ENCODE peak calls at places on chromosomes 7 and 10, in nine cellular contexts. X is transverse colon, G is A549, R is stomach, U is suprapubic skin, P is ovary, T is sigmoid colon, O is esophagus muscularis mucosa, B is upper lobe of left lung. E is an unnamed sample.

GRCh38 chr7:133386204-133386603 is 133.3 kb downstream of the EXOC4 start:
- DNase-seq in X (no peak), G (no peak), R (no peak), U (no peak), P (no peak), T (no peak), O (no peak), B (no peak), E (no peak)

GRCh38 chr7:44646176-44646920 is 39.9 kb downstream of the OGDH start:
- DNase-seq in X (no peak), G (no peak), R (no peak), U (no peak), P (no peak), T (no peak), O (no peak), B (no peak), E (no peak)

GRCh38 chr10:60281792-60282353 is 107.8 kb downstream of the ANK3 start:
- DNase-seq in X (no peak), G (no peak), R (no peak), U (no peak), P (no peak), T (no peak), O (no peak), B (no peak), E (no peak)

GRCh38 chr10:62307635-62308034 is 39.0 kb upstream of the RTKN2 start:
- DNase-seq in X (no peak), G (no peak), R (no peak), U (no peak), P (no peak), T (no peak), O (no peak), B (no peak), E (no peak)

GRCh38 chr7:131372554-131372953 is 44.9 kb downstream of the MKLN1 start:
- DNase-seq in X (no peak), G (no peak), R (no peak), U (no peak), P (no peak), T (no peak), O (no peak), B (no peak), E (no peak)

GRCh38 chr7:110875346-110875745 is 215.6 kb upstream of the LRRN3 start:
- DNase-seq in X (no peak), G (no peak), R (no peak), U (no peak), P (no peak), T (no peak), O (no peak), B (no peak), E (no peak)

GRCh38 chr10:33521062-33521461 is 186.6 kb upstream of the NRP1 start:
- DNase-seq in X (no peak), G (no peak), R (no peak), U (no peak), P (no peak), T (no peak), O (no peak), B (no peak), E (no peak)

GRCh38 chr7:39746162-39746782 is 122.9 kb downstream of the RALA start:
- DNase-seq in X (peak), G (peak), R (peak), U (peak), P (peak), T (peak), O (no peak), B (no peak), E (peak)

GRCh38 chr7:105429746-105430612 is 41.3 kb upstream of the SRPK2 start:
- DNase-seq in X (peak), G (peak), R (peak), U (no peak), P (peak), T (no peak), O (no peak), B (no peak), E (peak)

GRCh38 chr10:101292194-101293006 is 61.6 kb upstream of the BTRC start:
- DNase-seq in X (no peak), G (no peak), R (no peak), U (no peak), P (no peak), T (no peak), O (no peak), B (peak), E (no peak)

GRCh38 chr10:29370612-29371092 is 81.8 kb downstream of the LYZL1 start:
- DNase-seq in X (no peak), G (no peak), R (no peak), U (no peak), P (no peak), T (no peak), O (no peak), B (no peak), E (no peak)

GRCh38 chr7:44530990-44531389 is 10.1 kb downstream of the NPC1L1 start:
- DNase-seq in X (no peak), G (no peak), R (peak), U (no peak), P (no peak), T (no peak), O (no peak), B (no peak), E (no peak)

GRCh38 chr10:131786756-131787605 is 113.8 kb upstream of the PPP2R2D start:
- DNase-seq in X (no peak), G (peak), R (peak), U (no peak), P (peak), T (no peak), O (no peak), B (no peak), E (peak)

GRCh38 chr10:101716891-101717659 is 22.1 kb upstream of the FBXW4 start:
- DNase-seq in X (no peak), G (no peak), R (no peak), U (no peak), P (no peak), T (no peak), O (no peak), B (no peak), E (no peak)

GRCh38 chr7:27459021-27459728 is 203.5 kb downstream of the HIBADH start:
- DNase-seq in X (no peak), G (no peak), R (no peak), U (peak), P (no peak), T (peak), O (no peak), B (no peak), E (peak)

GRCh38 chr7:56023500-56023899 is 27.7 kb downstream of the PSPH start:
- DNase-seq in X (no peak), G (no peak), R (no peak), U (no peak), P (no peak), T (no peak), O (no peak), B (no peak), E (no peak)

GRCh38 chr7:21169667-21170605 is 257.9 kb upstream of the SP4 start:
- DNase-seq in X (no peak), G (no peak), R (no peak), U (no peak), P (no peak), T (no peak), O (no peak), B (no peak), E (no peak)

GRCh38 chr7:117004899-117005298 is 51.6 kb downstream of the ST7 start:
- DNase-seq in X (no peak), G (no peak), R (no peak), U (no peak), P (no peak), T (no peak), O (no peak), B (no peak), E (no peak)

GRCh38 chr7:113742377-113742776 is 176.4 kb downstream of the PPP1R3A start:
- DNase-seq in X (no peak), G (no peak), R (no peak), U (no peak), P (no peak), T (no peak), O (no peak), B (no peak), E (no peak)
- H3K4me3 ChIP-seq in X (no peak), G (no peak), R (no peak), U (no peak), P (no peak), T (no peak), O (no peak), B (no peak), E (no peak)

DNA sequence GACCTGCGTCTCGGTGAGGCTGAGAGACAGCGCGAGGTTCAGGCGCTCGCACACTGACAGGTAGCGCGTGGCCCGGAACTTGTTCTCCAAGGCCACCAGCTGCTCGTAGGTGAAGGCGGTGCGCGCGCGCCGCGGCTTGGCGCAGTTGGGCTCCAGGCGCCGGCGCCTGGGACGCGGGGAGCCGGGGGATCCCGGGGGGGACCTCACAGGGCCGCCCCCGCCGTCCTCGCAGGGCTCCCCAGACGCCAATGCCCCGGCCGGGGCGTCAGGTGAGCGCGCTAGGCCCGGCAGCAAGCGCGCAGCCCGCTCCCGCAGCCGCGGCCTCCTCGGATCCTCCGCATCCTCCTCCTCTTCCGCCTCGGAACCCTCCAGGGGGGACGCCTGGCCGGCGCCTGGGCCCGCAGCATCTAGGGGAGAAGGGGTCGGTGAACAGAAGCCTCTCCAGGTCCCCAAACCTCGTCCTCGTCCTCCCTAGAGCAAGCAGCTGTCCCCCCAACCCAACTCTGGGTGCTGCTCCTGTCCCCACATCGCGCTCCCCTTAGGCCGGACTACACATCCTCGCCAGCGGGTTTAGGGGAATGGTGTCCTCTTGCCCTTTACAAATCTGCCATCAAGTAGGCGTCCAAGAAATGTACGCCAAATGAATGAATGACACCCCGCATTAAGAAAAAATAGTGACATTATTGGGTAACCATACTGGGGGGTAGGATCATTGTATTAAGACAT is 1.9 kb downstream of the NKX1-2 start:
- DNase-seq in X (no peak), G (no peak), R (no peak), U (no peak), P (no peak), T (no peak), O (no peak), B (peak), E (no peak)
- TF ChIP-seq EP300 in X (no peak), G (no peak), R (no peak), U (no peak), P (no peak), T (no peak), O (no peak), B (no peak), E (no peak)

DNA sequence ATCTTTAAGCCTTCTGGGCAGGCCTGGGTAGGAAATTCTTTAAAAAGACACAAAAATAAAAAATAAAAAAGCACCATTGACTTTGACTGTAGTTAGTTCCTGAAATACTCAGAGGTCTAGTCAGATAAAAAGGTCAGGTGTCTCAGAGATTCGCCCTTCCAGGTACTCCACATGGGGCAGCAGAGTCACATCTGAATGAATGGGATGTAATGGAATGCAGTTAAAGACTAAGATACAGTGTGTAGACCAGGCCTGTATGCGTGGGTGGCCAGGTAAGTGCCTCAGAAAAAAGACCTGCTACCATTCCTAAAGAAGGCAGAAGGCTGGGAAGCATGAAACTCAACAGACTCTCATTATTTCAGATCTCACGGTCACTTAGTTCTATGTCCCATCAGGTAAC is 68.6 kb upstream of the SEM1 start:
- DNase-seq in X (no peak), G (no peak), R (no peak), U (no peak), P (no peak), T (no peak), O (no peak), B (no peak), E (no peak)
- TF ChIP-seq CTCF in X (no peak), G (no peak), R (no peak), U (no peak), P (no peak), T (no peak), O (no peak), B (no peak), E (no peak)

GRCh38 chr10:117168135-117168674 is 29.1 kb upstream of the KCNK18 start:
- DNase-seq in X (peak), G (peak), R (peak), U (peak), P (no peak), T (peak), O (no peak), B (peak), E (no peak)
- H3K4me3 ChIP-seq in X (no peak), G (peak), R (peak), U (peak), P (no peak), T (peak), O (peak), B (peak), E (peak)

DNA sequence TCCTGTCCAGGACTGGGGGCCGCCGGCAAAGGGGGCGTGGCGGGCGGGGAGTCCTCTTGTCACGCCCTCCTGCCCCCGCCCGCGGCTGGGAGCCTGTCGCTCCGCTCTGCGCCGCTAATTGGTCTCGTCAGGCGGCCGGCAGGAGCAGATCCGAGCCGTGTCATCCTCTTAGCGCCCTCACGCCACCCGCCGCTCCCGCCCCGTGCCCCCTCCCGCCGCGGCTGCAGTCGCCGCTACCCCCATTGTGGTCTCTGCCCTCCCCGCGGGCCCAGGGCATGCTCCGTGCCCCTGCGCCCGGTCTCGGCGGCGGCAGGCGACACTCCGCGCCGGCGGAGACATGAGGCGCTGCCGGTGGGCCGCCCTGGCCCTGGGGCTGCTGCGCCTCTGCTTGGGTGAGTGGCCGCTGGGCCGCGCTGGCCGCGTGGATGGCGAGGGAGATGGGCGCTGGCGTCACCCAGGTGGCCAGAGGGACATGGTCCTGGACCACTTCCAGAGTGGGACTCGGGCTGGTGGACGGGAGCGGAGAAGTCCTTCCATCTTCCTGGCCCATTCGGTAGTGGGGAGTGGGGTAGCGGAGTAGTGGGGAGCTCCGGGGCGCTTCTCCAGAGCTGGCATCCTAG is at the start of gene CDHR1:
- DNase-seq in X (peak), G (no peak), R (no peak), U (peak), P (no peak), T (peak), O (no peak), B (peak), E (no peak)
- TF ChIP-seq EP300 in X (no peak), G (no peak), R (no peak), U (no peak), P (no peak), T (no peak), O (no peak), B (no peak), E (no peak)

DNA sequence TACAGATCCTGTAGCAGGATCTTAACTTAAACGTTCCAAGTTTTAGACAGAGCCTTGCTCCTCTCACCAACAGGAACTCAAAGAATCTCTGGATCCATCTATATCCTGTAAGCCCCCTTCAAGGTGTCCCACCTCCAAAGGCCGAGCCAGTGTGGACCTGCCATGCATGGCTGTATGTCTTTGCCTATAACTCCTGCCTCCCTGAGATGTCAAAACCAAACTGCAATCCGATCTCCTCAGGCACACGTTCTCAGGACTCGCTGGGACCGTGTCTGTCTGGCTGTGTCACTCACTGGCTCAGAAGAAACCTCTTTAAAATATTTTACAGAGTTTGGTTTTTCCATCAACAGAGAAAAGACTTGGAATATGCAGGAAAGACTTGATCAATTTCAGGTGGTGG is 51.4 kb upstream of the FAM20C start:
- DNase-seq in X (no peak), G (no peak), R (no peak), U (no peak), P (no peak), T (no peak), O (no peak), B (no peak), E (no peak)
- TF ChIP-seq CTCF in X (no peak), G (no peak), R (no peak), U (no peak), P (no peak), T (no peak), O (no peak), B (no peak), E (no peak)

DNA sequence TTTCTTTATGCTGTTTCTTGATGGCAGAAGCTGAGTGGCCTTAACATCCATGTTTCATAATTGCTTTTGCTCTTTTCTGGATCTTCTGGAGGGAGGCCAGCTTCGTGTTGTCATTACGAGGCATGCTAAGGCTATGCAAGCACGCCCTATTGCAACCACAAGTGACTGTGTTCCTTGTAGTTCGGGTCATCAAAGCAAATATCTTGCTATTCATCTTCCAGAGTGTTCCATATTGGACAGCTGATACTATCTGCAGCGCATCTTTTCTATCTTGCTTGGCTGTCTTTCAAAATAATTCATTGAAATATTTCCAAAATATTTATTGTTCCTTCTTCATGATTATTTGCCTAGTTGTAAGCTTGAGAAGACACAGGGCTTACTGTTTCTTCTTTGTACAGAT is 5.0 kb downstream of the EPHB6 start:
- DNase-seq in X (no peak), G (peak), R (no peak), U (peak), P (peak), T (peak), O (no peak), B (no peak), E (peak)
- H3K4me3 ChIP-seq in X (no peak), G (no peak), R (no peak), U (no peak), P (no peak), T (no peak), O (no peak), B (no peak), E (no peak)

DNA sequence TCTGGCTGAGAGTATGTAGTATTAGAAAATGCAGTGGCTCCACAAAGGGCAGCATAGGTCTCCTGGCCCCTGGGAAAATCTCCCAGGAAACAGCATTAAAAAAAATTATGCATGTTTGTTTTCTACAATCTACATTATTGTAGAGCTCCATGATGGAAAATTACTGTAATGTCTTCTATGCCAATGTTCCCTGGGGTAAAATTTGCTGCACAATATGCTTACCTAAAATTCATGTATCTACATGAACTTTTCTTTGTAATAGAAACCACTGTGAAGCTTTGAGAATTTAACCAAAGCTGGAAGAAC is 84.8 kb downstream of the SEMA3C start:
- DNase-seq in X (no peak), G (no peak), R (no peak), U (no peak), P (no peak), T (no peak), O (no peak), B (no peak), E (no peak)
- TF ChIP-seq EP300 in X (no peak), G (no peak), R (no peak), U (no peak), P (no peak), T (no peak), O (no peak), B (no peak), E (no peak)

DNA sequence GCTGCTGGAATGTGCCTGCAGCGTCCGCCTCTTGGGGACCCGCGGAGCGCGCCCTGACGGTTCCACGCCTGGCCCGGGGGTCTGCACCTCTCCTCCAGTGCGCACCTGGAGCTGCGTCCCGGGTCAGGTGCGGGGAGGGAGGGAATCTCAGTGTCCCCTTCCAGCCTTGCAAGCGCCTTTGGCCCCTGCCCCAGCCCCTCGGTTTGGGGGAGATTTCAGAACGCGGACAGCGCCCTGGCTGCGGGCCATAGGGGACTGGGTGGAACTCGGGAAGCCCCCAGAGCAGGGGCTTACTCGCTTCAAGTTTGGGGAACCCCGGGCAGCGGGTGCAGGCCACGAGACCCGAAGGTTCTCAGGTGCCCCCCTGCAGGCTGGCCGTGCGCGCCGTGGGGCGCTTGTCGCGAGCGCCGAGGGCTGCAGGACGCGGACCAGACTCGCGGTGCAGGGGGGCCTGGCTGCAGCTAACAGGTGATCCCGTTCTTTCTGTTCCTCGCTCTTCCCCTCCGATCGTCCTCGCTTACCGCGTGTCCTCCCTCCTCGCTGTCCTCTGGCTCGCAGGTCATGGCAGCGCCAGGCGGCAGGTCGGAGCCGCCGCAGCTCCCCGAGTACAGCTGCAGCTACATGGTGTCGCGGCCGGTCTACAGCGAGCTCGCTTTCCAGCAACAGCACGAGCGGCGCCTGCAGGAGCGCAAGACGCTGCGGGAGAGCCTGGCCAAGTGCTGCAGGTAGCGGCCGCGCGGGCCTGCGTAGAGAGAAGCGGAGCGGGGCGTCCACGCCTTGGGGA is 645 bp downstream of the SLC26A4 start:
- DNase-seq in X (peak), G (peak), R (peak), U (peak), P (peak), T (peak), O (no peak), B (peak), E (peak)
- TF ChIP-seq CTCF in X (no peak), G (no peak), R (peak), U (no peak), P (no peak), T (no peak), O (no peak), B (no peak), E (no peak)

E was measured in tibial nerve.